ENCODE peak calls at places on chromosomes 3 and 15, in six cellular contexts. A is tibial nerve; V is suprapubic skin; F is HCT116; M is CD4-positive, alpha-beta T cell; P is uterus. S is an unnamed sample.
A peak's percentile ranks its signal among the peaks of the same experiment; 100 is the strongest.

GRCh38 chr3:70744536-70744935 is 432.1 kb upstream of the MDFIC2 start:
- DNase-seq in A (no peak), V (no peak), F (no peak), M (no peak), P (no peak), S (no peak)

GRCh38 chr3:46966811-46967210 is 9.7 kb downstream of the CCDC12 start:
- DNase-seq in A (no peak), V (no peak), F (no peak), M (no peak), P (no peak), S (no peak)

GRCh38 chr3:143507735-143508580 is 340.3 kb downstream of the SLC9A9 start:
- DNase-seq in A (no peak), V (no peak), F (no peak), M (no peak), P (no peak), S (no peak)

GRCh38 chr3:632571-633170 is 436.1 kb downstream of the CHL1 start:
- DNase-seq in A (no peak), V (no peak), F (peak; percentile 35), M (no peak), P (no peak), S (no peak)

GRCh38 chr3:38098376-38098723 is 38.6 kb downstream of the ACAA1 start:
- DNase-seq in A (no peak), V (no peak), F (no peak), M (no peak), P (no peak), S (no peak)

GRCh38 chr3:131812433-131812832 is 222.4 kb downstream of the CPNE4 start:
- DNase-seq in A (no peak), V (no peak), F (no peak), M (no peak), P (no peak), S (no peak)

GRCh38 chr15:66999601-67000000 is 65.8 kb upstream of the SMAD3 start:
- DNase-seq in A (no peak), V (no peak), F (no peak), M (no peak), P (no peak), S (no peak)

GRCh38 chr3:40780801-40781406 is 256.1 kb downstream of the ZNF621 start:
- DNase-seq in A (peak; percentile 31), V (peak; percentile 67), F (no peak), M (no peak), P (peak; percentile 59), S (peak; percentile 39)

GRCh38 chr15:40038267-40038653 is 721 bp downstream of the SRP14 start:
- DNase-seq in A (no peak), V (no peak), F (no peak), M (no peak), P (no peak), S (no peak)

GRCh38 chr3:20055020-20055775 is 15.0 kb downstream of the KAT2B start:
- DNase-seq in A (no peak), V (no peak), F (no peak), M (no peak), P (no peak), S (no peak)

GRCh38 chr3:127174715-127175140 is 18.2 kb upstream of the PRR23E start:
- DNase-seq in A (no peak), V (no peak), F (no peak), M (no peak), P (no peak), S (no peak)

GRCh38 chr15:80308002-80308401 is 56.0 kb upstream of the CTXND1 start:
- DNase-seq in A (no peak), V (no peak), F (no peak), M (no peak), P (no peak), S (no peak)

GRCh38 chr3:50167069-50167781 is 12.1 kb downstream of the SEMA3F start:
- DNase-seq in A (no peak), V (no peak), F (no peak), M (no peak), P (no peak), S (no peak)

GRCh38 chr3:113179235-113179829 is 32.0 kb upstream of the BOC start:
- DNase-seq in A (no peak), V (no peak), F (no peak), M (no peak), P (no peak), S (no peak)

GRCh38 chr3:28973621-28974020 is 307.2 kb upstream of the RBMS3 start:
- DNase-seq in A (no peak), V (no peak), F (no peak), M (no peak), P (no peak), S (no peak)

GRCh38 chr15:77863491-77864105 is 213.9 kb downstream of the TBC1D2B start:
- DNase-seq in A (no peak), V (peak; percentile 42), F (no peak), M (no peak), P (peak; percentile 5), S (no peak)

GRCh38 chr3:62601238-62601856 is 228.0 kb upstream of the FEZF2 start:
- DNase-seq in A (no peak), V (no peak), F (no peak), M (no peak), P (no peak), S (no peak)

GRCh38 chr3:71066356-71066755 is 517.2 kb downstream of the FOXP1 start:
- DNase-seq in A (no peak), V (no peak), F (no peak), M (no peak), P (no peak), S (peak; percentile 22)

GRCh38 chr3:152317956-152318355 is 49.2 kb downstream of the MBNL1 start:
- DNase-seq in A (no peak), V (no peak), F (no peak), M (no peak), P (no peak), S (peak; percentile 52)

GRCh38 chr3:129034650-129035049 is 25.9 kb upstream of the GP9 start:
- DNase-seq in A (no peak), V (no peak), F (no peak), M (no peak), P (no peak), S (peak; percentile 43)

GRCh38 chr15:94441782-94442181 is 210.4 kb downstream of the MCTP2 start:
- DNase-seq in A (no peak), V (no peak), F (no peak), M (no peak), P (no peak), S (no peak)

GRCh38 chr15:94446441-94446840 is 215.1 kb downstream of the MCTP2 start:
- DNase-seq in A (no peak), V (no peak), F (no peak), M (no peak), P (no peak), S (no peak)

GRCh38 chr15:94445529-94446160 is 214.3 kb downstream of the MCTP2 start:
- DNase-seq in A (no peak), V (no peak), F (no peak), M (no peak), P (no peak), S (no peak)

GRCh38 chr15:94439158-94439557 is 207.8 kb downstream of the MCTP2 start:
- DNase-seq in A (no peak), V (no peak), F (no peak), M (no peak), P (no peak), S (no peak)

GRCh38 chr15:94443156-94443555 is 211.8 kb downstream of the MCTP2 start:
- DNase-seq in A (no peak), V (no peak), F (no peak), M (no peak), P (no peak), S (no peak)
- H3K9me3 ChIP-seq in A (no peaks in the 10 kb centered on the region), V (no peaks in the 10 kb centered on the region), F (no peaks in the 10 kb centered on the region), M (no peaks in the 10 kb centered on the region), P (no peaks in the 10 kb centered on the region), S (no peaks in the 10 kb centered on the region)

DNA sequence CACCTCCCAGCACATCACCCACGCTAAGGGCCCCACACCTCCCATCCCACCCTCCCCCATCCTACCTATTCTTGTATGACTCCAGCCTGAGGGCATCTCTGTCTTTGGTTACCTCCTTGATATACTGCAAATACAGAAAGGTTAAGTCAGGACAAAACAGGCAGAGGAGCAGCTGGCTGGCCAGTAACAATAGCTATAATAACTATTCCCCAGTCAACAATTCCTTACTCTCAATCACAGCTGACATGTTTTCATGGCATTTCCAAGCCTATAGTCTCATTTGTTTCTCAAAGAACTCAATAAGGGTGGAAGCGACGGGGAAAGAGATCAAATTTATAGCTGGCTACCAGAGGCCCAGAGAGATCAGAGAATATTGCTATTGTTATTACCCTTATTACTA is 92.9 kb upstream of the C2CD4B start:
- DNase-seq in A (no peak), V (no peak), F (no peak), M (no peak), P (no peak), S (no peak)
- H3K9me3 ChIP-seq in A (peaks cover 25% of the 10 kb centered on the region), V (peaks cover 18% of the 10 kb centered on the region), F (peaks cover 18% of the 10 kb centered on the region), M (peaks cover 17% of the 10 kb centered on the region), P (peaks cover under 1% of the 10 kb centered on the region), S (peaks cover 7% of the 10 kb centered on the region)

DNA sequence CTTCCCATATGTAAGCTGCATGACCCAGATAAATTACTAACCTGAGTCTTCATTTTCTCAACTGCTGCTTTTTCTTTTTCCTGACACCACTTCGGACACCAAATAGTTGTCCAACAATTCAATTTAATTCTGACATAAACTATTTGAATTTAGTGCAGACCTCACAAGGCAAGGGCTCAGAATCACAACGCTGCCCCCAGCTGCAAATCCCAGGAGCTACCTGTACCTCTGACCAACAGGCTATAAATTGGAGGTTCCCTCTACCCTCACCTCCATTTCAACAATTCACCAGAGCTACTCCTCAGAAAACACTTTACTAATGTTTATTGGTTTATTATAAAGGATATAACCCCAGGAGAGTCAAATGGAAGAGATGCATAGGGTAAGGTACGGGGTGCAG is 737.6 kb downstream of the NTRK3 start:
- DNase-seq in A (no peak), V (no peak), F (no peak), M (no peak), P (no peak), S (no peak)
- H3K9me3 ChIP-seq in A (no peaks in the 10 kb centered on the region), V (no peaks in the 10 kb centered on the region), F (peaks cover 19% of the 10 kb centered on the region), M (no peaks in the 10 kb centered on the region), P (no peaks in the 10 kb centered on the region), S (peaks cover 7% of the 10 kb centered on the region)

DNA sequence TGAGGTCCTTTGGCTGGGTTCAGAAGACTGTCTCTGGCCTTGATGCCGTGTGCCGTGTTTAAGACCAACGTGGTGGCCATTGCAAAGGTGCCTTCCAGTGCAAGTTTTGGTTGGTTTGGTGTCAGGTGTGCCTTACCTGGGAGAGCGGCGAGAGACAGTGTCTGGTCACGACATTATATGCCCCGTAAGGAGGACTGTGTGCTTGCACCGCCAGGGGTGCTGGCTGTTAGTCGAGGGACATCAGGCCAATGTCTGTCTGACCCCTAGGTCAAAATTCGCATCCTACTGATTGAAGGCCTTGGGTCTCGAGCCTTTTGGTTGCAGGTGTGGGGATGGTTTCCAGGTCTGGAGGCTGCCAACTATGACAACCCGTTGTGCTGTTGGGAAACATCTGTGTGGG is 111.9 kb downstream of the SNRPN start:
- DNase-seq in A (no peak), V (no peak), F (no peak), M (no peak), P (no peak), S (no peak)
- H3K9me3 ChIP-seq in A (peaks cover 100% of the 10 kb centered on the region), V (peaks cover 96% of the 10 kb centered on the region), F (peaks cover 87% of the 10 kb centered on the region), M (peaks cover 100% of the 10 kb centered on the region), P (peaks cover 98% of the 10 kb centered on the region), S (peaks cover 81% of the 10 kb centered on the region)

S was measured in SJSA1.